ENCODE peak calls at places on chromosome 17, in six cellular contexts. Y is gastrocnemius medialis, J is GM12878, L is RWPE2, M is lower lobe of right lung, I is HepG2. Q is an unnamed sample.
A peak's percentile ranks its signal among the peaks of the same experiment; 100 is the strongest.

GRCh38 chr17:79803421-79803996 is 6.6 kb upstream of the CBX8 start:
- ATAC-seq in Y (no peak), J (no peak), L (no peak), M (no peak), I (no peak), Q (no peak)

GRCh38 chr17:42519546-42520444 is 16.2 kb upstream of the NAGLU start:
- ATAC-seq in Y (peak; percentile 22), J (no peak), L (peak; percentile 71), M (peak; percentile 64), I (peak; percentile 63), Q (peak; percentile 81)

GRCh38 chr17:39852239-39852638 is 11.9 kb downstream of the IKZF3 start:
- ATAC-seq in Y (no peak), J (peak; percentile 66), L (no peak), M (no peak), I (no peak), Q (no peak)

GRCh38 chr17:18889658-18890057 is 31.7 kb downstream of the PRPSAP2 start:
- ATAC-seq in Y (no peak), J (no peak), L (no peak), M (no peak), I (no peak), Q (no peak)

GRCh38 chr17:79509496-79509895 is 101.4 kb downstream of the RBFOX3 start:
- ATAC-seq in Y (no peak), J (no peak), L (no peak), M (no peak), I (no peak), Q (no peak)

GRCh38 chr17:81869221-81870154 is 1.6 kb downstream of the ARHGDIA start:
- ATAC-seq in Y (no peak), J (peak; percentile 60), L (no peak), M (peak; percentile 14), I (peak; percentile 26), Q (peak; percentile 8)

GRCh38 chr17:4978720-4979119 is 8.8 kb downstream of the CAMTA2 start:
- ATAC-seq in Y (no peak), J (no peak), L (no peak), M (peak; percentile 27), I (no peak), Q (no peak)

GRCh38 chr17:6532441-6532885 is 23.9 kb downstream of the PITPNM3 start:
- ATAC-seq in Y (peak; percentile 51), J (no peak), L (no peak), M (no peak), I (no peak), Q (peak; percentile 75)

GRCh38 chr17:66240013-66240412 is 10.8 kb upstream of the APOH start:
- ATAC-seq in Y (no peak), J (no peak), L (no peak), M (no peak), I (no peak), Q (no peak)

GRCh38 chr17:58351710-58352017 is 337 bp downstream of the SUPT4H1 start:
- ATAC-seq in Y (peak; percentile 4), J (peak; percentile 15), L (peak; percentile 5), M (peak; percentile 16), I (peak; percentile 26), Q (peak; percentile 1)

GRCh38 chr17:43701318-43701743 is 39.6 kb upstream of the MEOX1 start:
- ATAC-seq in Y (no peak), J (peak; percentile 97), L (no peak), M (peak; percentile 34), I (no peak), Q (no peak)

GRCh38 chr17:79090503-79091372 is 16.1 kb downstream of the ENGASE start:
- ATAC-seq in Y (peak; percentile 14), J (no peak), L (peak; percentile 38), M (no peak), I (peak; percentile 77), Q (no peak)

GRCh38 chr17:61981323-61981722 is 53.5 kb upstream of the INTS2 start:
- ATAC-seq in Y (no peak), J (no peak), L (no peak), M (no peak), I (no peak), Q (no peak)

GRCh38 chr17:80647746-80648145 is 103.1 kb downstream of the RPTOR start:
- ATAC-seq in Y (no peak), J (no peak), L (no peak), M (no peak), I (no peak), Q (no peak)

DNA sequence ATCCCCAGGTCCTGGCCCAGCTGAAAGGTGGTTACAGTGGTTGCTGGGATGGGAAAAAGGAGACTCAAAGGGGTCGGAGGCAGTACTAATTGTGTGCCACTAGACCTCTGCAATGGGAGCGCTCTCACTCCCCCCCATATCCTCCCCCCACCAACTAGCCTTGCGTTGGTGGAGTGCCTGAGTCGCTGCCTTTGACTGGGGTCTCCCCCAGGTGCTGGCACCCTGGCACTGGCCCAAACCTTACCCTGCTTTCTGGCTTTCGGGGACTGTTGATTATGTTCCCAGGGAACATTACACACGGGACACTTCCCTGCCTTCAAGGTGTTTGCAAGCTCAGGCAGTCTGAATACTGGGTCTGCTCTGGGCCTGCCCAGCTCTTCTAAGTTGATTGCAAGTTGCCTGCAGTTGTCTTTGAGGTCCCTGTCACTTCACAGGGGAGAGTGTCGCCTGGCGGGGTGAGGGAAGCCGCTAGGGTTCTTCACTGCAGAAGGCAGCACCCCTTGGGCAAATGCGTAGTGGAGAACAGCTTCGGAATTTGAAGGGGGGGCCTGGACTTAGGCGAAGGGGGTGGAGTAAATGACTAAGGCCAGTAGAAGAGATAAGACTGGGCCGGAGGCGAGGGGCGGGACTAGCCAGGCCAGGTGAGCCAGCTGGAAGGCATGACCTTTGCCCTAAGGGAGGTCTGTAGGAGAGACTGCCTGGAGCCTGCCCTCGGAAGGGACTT is 98.0 kb downstream of the RAB11FIP4 start:
- ATAC-seq in Y (no peak), J (no peak), L (peak; percentile 7), M (peak; percentile 59), I (peak; percentile 28), Q (no peak)
- H3K4me3 ChIP-seq in Y (no peak overlapping the region), J (peak overlapping the region; percentile 92), L (no peak overlapping the region), M (peak overlapping the region; percentile 68), I (peak overlapping the region; percentile 87), Q (no peak overlapping the region)

GRCh38 chr17:76478097-76478496 is 10.7 kb downstream of the AANAT start:
- ATAC-seq in Y (no peak), J (no peak), L (no peak), M (no peak), I (no peak), Q (no peak)

GRCh38 chr17:76475302-76475701 is 7.9 kb downstream of the AANAT start:
- ATAC-seq in Y (no peak), J (no peak), L (no peak), M (no peak), I (no peak), Q (no peak)

GRCh38 chr17:76477576-76477975 is 10.2 kb downstream of the AANAT start:
- ATAC-seq in Y (no peak), J (no peak), L (no peak), M (no peak), I (no peak), Q (no peak)

GRCh38 chr17:76474894-76475293 is 7.5 kb downstream of the AANAT start:
- ATAC-seq in Y (no peak), J (no peak), L (no peak), M (no peak), I (no peak), Q (no peak)

DNA sequence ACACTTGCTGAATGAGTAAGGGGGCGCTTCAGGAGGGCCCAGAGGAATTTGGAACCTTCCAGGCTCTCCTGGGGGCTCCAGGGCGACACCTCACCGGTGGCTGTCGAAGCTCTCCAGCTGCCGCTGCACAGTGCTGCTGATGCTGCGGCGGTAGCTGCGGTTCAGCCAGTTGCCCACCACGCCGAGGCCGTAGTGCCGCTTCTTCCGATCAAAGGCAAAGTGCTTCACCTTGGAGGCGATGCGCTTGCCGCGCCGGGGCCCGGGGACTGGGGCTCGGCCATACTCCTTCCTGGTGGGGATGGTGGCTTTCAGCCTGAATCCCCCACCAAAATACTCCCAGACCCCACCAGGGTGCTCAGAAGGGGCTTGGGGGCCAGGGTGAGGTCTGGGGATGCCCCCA is 9.3 kb downstream of the AANAT start:
- ATAC-seq in Y (no peak), J (no peak), L (no peak), M (no peak), I (no peak), Q (no peak)
- H3K27me3 ChIP-seq in Y (no peaks in the 10 kb centered on the region), J (no peaks in the 10 kb centered on the region), L (no peaks in the 10 kb centered on the region), M (no peaks in the 10 kb centered on the region), I (no peaks in the 10 kb centered on the region), Q (no peaks in the 10 kb centered on the region)

GRCh38 chr17:60745544-60745943 is 67.9 kb downstream of the BCAS3 start:
- ATAC-seq in Y (no peak), J (no peak), L (no peak), M (no peak), I (no peak), Q (no peak)
- TF ChIP-seq CTCF in Y (no peak), J (no peak), L (peak; percentile 42), M (no peak), I (peak; percentile 29), Q (no peak)

GRCh38 chr17:53749178-53749577 is 73.5 kb upstream of the KIF2B start:
- ATAC-seq in Y (peak; percentile 66), J (no peak), L (peak; percentile 72), M (no peak), I (no peak), Q (no peak)
- H3K4me3 ChIP-seq in Y (no peak overlapping the region), J (no peak overlapping the region), L (no peak overlapping the region), M (no peak overlapping the region), I (no peak overlapping the region), Q (no peak overlapping the region)

GRCh38 chr17:44829558-44830358 is at the start of gene GJC1:
- ATAC-seq in Y (no peak), J (peak; percentile 71), L (peak; percentile 54), M (peak; percentile 59), I (peak; percentile 64), Q (peak; percentile 75)
- H3K27me3 ChIP-seq in Y (peaks cover 60% of the 10 kb centered on the region), J (no peaks in the 10 kb centered on the region), L (no peaks in the 10 kb centered on the region), M (peaks cover 85% of the 10 kb centered on the region), I (peaks cover 38% of the 10 kb centered on the region), Q (peaks cover 49% of the 10 kb centered on the region)

GRCh38 chr17:74464730-74465377 is 1.6 kb upstream of the CD300A start:
- ATAC-seq in Y (no peak), J (no peak), L (no peak), M (no peak), I (no peak), Q (no peak)

GRCh38 chr17:74465378-74466110 is 890 bp upstream of the CD300A start:
- ATAC-seq in Y (no peak), J (no peak), L (no peak), M (no peak), I (no peak), Q (no peak)

GRCh38 chr17:74466785-74467158 is 338 bp downstream of the CD300A start:
- ATAC-seq in Y (no peak), J (peak; percentile 22), L (no peak), M (peak; percentile 5), I (peak; percentile 17), Q (no peak)

GRCh38 chr17:74467221-74467951 is 952 bp downstream of the CD300A start:
- ATAC-seq in Y (peak; percentile 32), J (peak; percentile 78), L (no peak), M (peak; percentile 35), I (peak; percentile 50), Q (no peak)

DNA sequence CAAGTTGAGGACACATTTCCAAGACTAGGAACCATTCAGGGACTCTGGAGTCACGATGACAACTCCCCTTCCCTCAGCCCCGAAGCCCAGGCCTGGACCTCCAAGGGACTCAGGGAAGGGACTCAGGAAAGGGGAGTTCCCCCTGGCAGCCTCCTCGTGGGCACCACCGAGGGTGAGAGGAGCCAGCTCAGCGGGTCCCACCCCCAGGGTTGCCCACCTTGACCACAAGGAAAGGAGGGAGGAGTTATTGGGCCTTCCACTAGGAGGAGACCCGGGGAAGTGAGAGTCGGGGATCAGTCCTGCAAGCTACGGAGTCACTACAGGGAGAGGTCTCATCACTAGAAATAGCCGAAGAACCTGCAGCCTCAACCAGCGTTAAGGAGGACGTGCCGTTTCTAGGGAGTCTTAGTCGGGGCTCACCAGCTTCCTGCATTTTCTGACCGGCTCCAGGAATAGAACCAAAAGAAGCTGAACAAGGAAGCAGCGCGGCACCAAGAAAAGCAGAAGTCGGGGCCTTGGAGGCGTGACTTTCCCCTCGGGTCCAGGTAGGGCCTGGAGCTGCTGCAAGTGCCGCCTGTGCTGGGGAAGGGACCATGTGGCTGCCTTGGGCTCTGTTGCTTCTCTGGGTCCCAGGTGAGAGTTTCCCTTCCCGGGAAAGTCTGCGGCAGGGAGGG is at the start of gene CD300A:
- ATAC-seq in Y (no peak), J (peak; percentile 31), L (no peak), M (peak; percentile 34), I (peak; percentile 17), Q (no peak)
- TF ChIP-seq CTCF in Y (no peak), J (peak; percentile 11), L (no peak), M (no peak), I (no peak), Q (no peak)

Q was measured in gastroesophageal sphincter.